ENCODE peak calls at places on chromosomes 11 and 22, in eight cellular contexts. P is HFFc6, Q is lung, U is heart left ventricle, M is GM12864, D is fibroblast of pulmonary artery, V is left ventricle myocardium inferior, S is tibial artery. F is an unnamed sample.

GRCh38 chr11:106281455-106282173 is 204.2 kb downstream of the AASDHPPT start:
- DNase-seq in S (no peak), D (peak; percentile 92), U (no peak), Q (no peak), P (peak; percentile 76), M (no peak), V (no peak), F (peak; percentile 92)

GRCh38 chr11:96090711-96091110 is 166.8 kb upstream of the MTMR2 start:
- DNase-seq in D (peak; percentile 80), M (no peak), U (no peak), V (no peak), P (peak; percentile 76), Q (no peak), S (no peak), F (peak; percentile 55)

GRCh38 chr11:18736590-18737148 is 10.7 kb upstream of the IGSF22 start:
- DNase-seq in Q (no peak), D (no peak), V (no peak), S (no peak), M (no peak), U (no peak), P (no peak), F (no peak)

GRCh38 chr11:40281055-40281580 is 1178.3 kb downstream of the LRRC4C start:
- DNase-seq in P (no peak), U (no peak), Q (no peak), V (no peak), D (peak; percentile 10), S (no peak), M (no peak), F (no peak)

GRCh38 chr11:43282607-43283440 is 29.0 kb upstream of the API5 start:
- DNase-seq in S (no peak), D (peak; percentile 51), V (peak; percentile 25), Q (no peak), P (peak; percentile 2), U (no peak), M (no peak), F (peak; percentile 15)

GRCh38 chr11:20501971-20502370 is 97.4 kb upstream of the SLC6A5 start:
- DNase-seq in U (no peak), Q (no peak), S (no peak), D (no peak), V (no peak), P (no peak), M (no peak), F (no peak)

GRCh38 chr22:46696225-46696518 is 41.9 kb downstream of the CERK start:
- DNase-seq in V (no peak), U (no peak), D (no peak), S (no peak), P (no peak), M (no peak), Q (no peak), F (no peak)

GRCh38 chr11:71339178-71339881 is 87.0 kb upstream of the SHANK2 start:
- DNase-seq in V (no peak), M (no peak), U (no peak), S (no peak), Q (no peak), D (no peak), P (no peak), F (peak; percentile 13)

GRCh38 chr11:43419460-43419859 is 60.7 kb downstream of the TTC17 start:
- DNase-seq in S (no peak), P (peak; percentile 44), Q (no peak), D (peak; percentile 62), V (no peak), M (no peak), U (no peak), F (peak; percentile 59)

GRCh38 chr11:110092577-110093406 is at the start of gene ZC3H12C:
- DNase-seq in V (peak; percentile 81), P (peak; percentile 75), D (peak; percentile 90), M (peak; percentile 61), S (peak; percentile 80), Q (peak; percentile 89), U (peak; percentile 80), F (peak; percentile 95)

GRCh38 chr22:44538518-44539315 is 40.7 kb upstream of the RTL6 start:
- DNase-seq in U (no peak), D (no peak), Q (no peak), S (no peak), V (no peak), M (no peak), P (no peak), F (no peak)

GRCh38 chr11:37942081-37942480 is 1344.0 kb upstream of the RAG2 start:
- DNase-seq in Q (no peak), V (no peak), S (no peak), M (no peak), U (no peak), D (no peak), P (no peak), F (no peak)

GRCh38 chr22:23117275-23117674 is 24.5 kb downstream of the RSPH14 start:
- DNase-seq in S (no peak), V (no peak), Q (no peak), D (no peak), U (no peak), M (no peak), P (no peak), F (no peak)

GRCh38 chr22:23116506-23117263 is 25.1 kb downstream of the RSPH14 start:
- DNase-seq in V (no peak), Q (no peak), D (no peak), M (no peak), U (no peak), S (no peak), P (no peak), F (no peak)

GRCh38 chr22:23118647-23119491 is 22.9 kb downstream of the RSPH14 start:
- DNase-seq in V (no peak), U (no peak), S (no peak), P (no peak), M (no peak), Q (no peak), D (no peak), F (no peak)

GRCh38 chr22:23119492-23120414 is 22.0 kb downstream of the RSPH14 start:
- DNase-seq in P (no peak), D (no peak), U (no peak), V (no peak), S (no peak), Q (no peak), M (no peak), F (no peak)

GRCh38 chr22:23117890-23118646 is 23.7 kb downstream of the RSPH14 start:
- DNase-seq in Q (no peak), U (no peak), P (no peak), D (no peak), V (no peak), M (no peak), S (no peak), F (no peak)
- TF ChIP-seq CTCF in Q (no peak), U (no peak), P (no peak), D (no peak), V (no peak), M (no peak), S (no peak), F (no peak)

DNA sequence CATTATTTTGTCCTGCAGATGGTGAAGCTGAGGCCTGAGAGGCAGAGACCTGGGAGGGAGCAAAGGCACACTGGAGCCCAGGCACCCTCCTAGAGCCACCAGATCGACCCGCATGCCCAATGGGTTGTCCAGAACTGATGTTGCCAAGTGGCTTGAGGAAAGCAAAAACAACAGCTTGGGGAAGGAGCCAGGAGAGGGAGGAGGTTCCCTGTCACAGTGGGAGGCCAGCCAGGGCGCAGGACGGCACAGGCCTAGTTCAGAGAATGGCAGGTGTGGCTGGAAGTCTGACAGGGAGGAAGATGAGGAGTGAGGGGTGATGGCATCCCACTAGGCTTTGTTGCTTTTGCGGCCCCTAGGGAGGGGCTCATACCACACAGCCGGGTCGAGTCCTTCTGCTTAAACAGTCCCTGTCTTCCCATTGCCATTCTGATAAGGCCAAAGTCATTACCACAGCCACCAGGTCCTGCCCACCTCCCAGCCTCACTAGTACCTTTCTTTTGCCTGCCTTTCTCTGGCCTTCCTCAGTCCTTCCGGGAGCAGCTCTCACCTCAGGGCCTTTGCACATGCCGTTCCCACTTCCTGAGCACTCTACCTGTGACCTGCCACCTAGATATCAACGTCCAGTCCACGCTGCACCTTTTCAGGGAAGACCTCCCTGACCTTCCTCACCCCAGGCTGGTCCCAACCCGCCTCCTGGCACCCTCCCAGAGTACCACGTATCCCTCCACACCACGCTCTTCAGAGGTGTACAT is 7.6 kb upstream of the OSM start:
- DNase-seq in S (no peak), P (no peak), M (no peak), U (no peak), D (no peak), V (no peak), Q (no peak), F (no peak)
- TF ChIP-seq CTCF in S (no peak), P (no peak), M (no peak), U (no peak), D (no peak), V (no peak), Q (no peak), F (no peak)

GRCh38 chr11:102940714-102941588 is 14.6 kb downstream of the MMP13 start:
- DNase-seq in Q (no peak), U (peak; percentile 21), P (peak; percentile 69), M (peak; percentile 12), S (no peak), V (no peak), D (peak; percentile 78), F (peak; percentile 83)
- TF ChIP-seq CTCF in Q (peak; percentile 62), U (peak; percentile 73), P (peak; percentile 96), M (peak; percentile 76), S (peak; percentile 76), V (peak; percentile 85), D (peak; percentile 79), F (peak; percentile 62)

GRCh38 chr11:72812604-72812967 is 1.6 kb upstream of the ATG16L2 start:
- DNase-seq in S (no peak), Q (no peak), U (no peak), D (no peak), P (no peak), V (no peak), M (no peak), F (no peak)

GRCh38 chr11:72812968-72813739 is 1.1 kb upstream of the ATG16L2 start:
- DNase-seq in V (peak; percentile 52), S (peak; percentile 76), M (peak; percentile 53), P (peak; percentile 81), Q (peak; percentile 62), U (no peak), D (peak; percentile 61), F (peak; percentile 81)

GRCh38 chr11:72814831-72815618 is 814 bp downstream of the ATG16L2 start:
- DNase-seq in U (peak; percentile 43), Q (no peak), D (peak; percentile 57), S (peak; percentile 53), M (no peak), V (no peak), P (peak; percentile 60), F (peak; percentile 74)

GRCh38 chr11:72813740-72814138 is 472 bp upstream of the ATG16L2 start:
- DNase-seq in P (peak; percentile 30), V (peak; percentile 88), U (peak; percentile 86), D (peak; percentile 75), M (no peak), Q (peak; percentile 81), S (peak; percentile 70), F (peak; percentile 72)

DNA sequence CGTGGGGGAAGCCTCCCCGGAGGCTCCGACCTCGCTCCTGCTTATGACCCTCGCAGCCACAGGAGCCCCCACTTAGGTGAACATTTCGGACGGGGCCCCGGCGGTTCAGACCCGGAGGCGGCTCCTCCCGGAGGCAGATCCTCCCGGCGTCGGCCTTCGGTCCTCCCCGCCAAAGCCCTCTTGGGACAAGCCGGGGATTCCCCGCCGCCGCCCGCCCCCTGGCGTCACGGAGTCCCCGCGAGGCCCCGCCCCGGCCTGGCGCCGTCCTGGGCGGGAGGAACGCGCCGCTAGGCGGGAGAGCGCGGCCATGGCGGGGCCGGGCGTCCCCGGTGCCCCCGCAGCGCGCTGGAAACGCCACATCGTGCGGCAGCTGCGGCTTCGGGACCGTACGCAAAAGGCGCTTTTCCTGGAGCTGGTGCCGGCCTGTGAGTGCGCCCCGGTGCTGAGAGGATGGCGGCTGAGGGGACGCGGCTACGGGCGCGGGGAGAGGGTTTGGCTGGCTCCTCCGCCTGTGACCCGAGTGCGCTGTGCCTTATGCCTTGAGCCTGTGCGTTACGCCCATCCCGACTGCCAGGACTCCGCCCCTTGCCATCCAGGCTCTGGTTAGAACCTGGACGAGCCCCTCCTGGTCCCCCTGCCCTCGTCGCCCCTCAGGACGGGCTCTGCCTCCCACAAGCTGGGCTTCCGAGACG is at the start of gene ATG16L2:
- DNase-seq in Q (peak; percentile 88), M (no peak), U (peak; percentile 91), S (peak; percentile 75), D (peak; percentile 80), P (peak; percentile 63), V (peak; percentile 87), F (peak; percentile 95)
- TF ChIP-seq CTCF in Q (no peak), M (peak; percentile 12), U (peak; percentile 29), S (peak; percentile 35), D (no peak), P (peak; percentile 69), V (peak; percentile 59), F (no peak)

F was measured in foreskin fibroblast.